ENCODE peak calls at places on chromosomes 16 and 17, in eight cellular contexts. One of them, this sample, is unnamed.
A peak's percentile ranks its signal among the peaks of the same experiment; 100 is the strongest.

GRCh38 chr17:66398617-66399016 is 96.2 kb downstream of the PRKCA start:
- DNase-seq in AG09309: no peak
- DNase-seq in fibroblast of lung: no peak
- DNase-seq in mammary epithelial cell: no peak
- DNase-seq in bronchial epithelial cell: no peak
- DNase-seq in fibroblast of mammary gland: no peak
- DNase-seq in tibial nerve: no peak
- DNase-seq in PC-9: no peak
- DNase-seq in this sample: no peak

GRCh38 chr17:6508519-6509294 is 47.6 kb downstream of the PITPNM3 start:
- DNase-seq in AG09309: no peak
- DNase-seq in fibroblast of lung: no peak
- DNase-seq in mammary epithelial cell: no peak
- DNase-seq in bronchial epithelial cell: no peak
- DNase-seq in fibroblast of mammary gland: no peak
- DNase-seq in tibial nerve: no peak
- DNase-seq in PC-9: no peak
- DNase-seq in this sample: no peak

GRCh38 chr16:16992986-16993783 is 477.6 kb downstream of the XYLT1 start:
- DNase-seq in AG09309: no peak
- DNase-seq in fibroblast of lung: no peak
- DNase-seq in mammary epithelial cell: no peak
- DNase-seq in bronchial epithelial cell: no peak
- DNase-seq in fibroblast of mammary gland: no peak
- DNase-seq in tibial nerve: no peak
- DNase-seq in PC-9: no peak
- DNase-seq in this sample: no peak

GRCh38 chr17:33039874-33040273 is 48.2 kb downstream of the SPACA3 start:
- DNase-seq in AG09309: peak; percentile 27
- DNase-seq in fibroblast of lung: peak; percentile 81
- DNase-seq in mammary epithelial cell: peak; percentile 90
- DNase-seq in bronchial epithelial cell: peak; percentile 88
- DNase-seq in fibroblast of mammary gland: peak; percentile 88
- DNase-seq in tibial nerve: no peak
- DNase-seq in PC-9: no peak
- DNase-seq in this sample: peak; percentile 42

GRCh38 chr17:66715745-66716156 is 119.2 kb upstream of the CACNG5 start:
- DNase-seq in AG09309: peak; percentile 21
- DNase-seq in fibroblast of lung: peak; percentile 61
- DNase-seq in mammary epithelial cell: peak; percentile 61
- DNase-seq in bronchial epithelial cell: peak; percentile 77
- DNase-seq in fibroblast of mammary gland: peak; percentile 70
- DNase-seq in tibial nerve: peak; percentile 27
- DNase-seq in PC-9: peak; percentile 14
- DNase-seq in this sample: peak; percentile 57

GRCh38 chr16:68640972-68641371 is 4.1 kb upstream of the CDH3 start:
- DNase-seq in AG09309: no peak
- DNase-seq in fibroblast of lung: peak; percentile 80
- DNase-seq in mammary epithelial cell: peak; percentile 84
- DNase-seq in bronchial epithelial cell: peak; percentile 88
- DNase-seq in fibroblast of mammary gland: no peak
- DNase-seq in tibial nerve: no peak
- DNase-seq in PC-9: peak; percentile 51
- DNase-seq in this sample: no peak

GRCh38 chr17:75899353-75899752 is 2.6 kb upstream of the TRIM65 start:
- DNase-seq in AG09309: no peak
- DNase-seq in fibroblast of lung: no peak
- DNase-seq in mammary epithelial cell: no peak
- DNase-seq in bronchial epithelial cell: no peak
- DNase-seq in fibroblast of mammary gland: no peak
- DNase-seq in tibial nerve: no peak
- DNase-seq in PC-9: no peak
- DNase-seq in this sample: no peak

GRCh38 chr17:557371-557770 is 157.3 kb downstream of the VPS53 start:
- DNase-seq in AG09309: no peak
- DNase-seq in fibroblast of lung: peak; percentile 63
- DNase-seq in mammary epithelial cell: no peak
- DNase-seq in bronchial epithelial cell: peak; percentile 17
- DNase-seq in fibroblast of mammary gland: peak; percentile 59
- DNase-seq in tibial nerve: no peak
- DNase-seq in PC-9: no peak
- DNase-seq in this sample: no peak

GRCh38 chr17:62656446-62656845 is 29.0 kb downstream of the MRC2 start:
- DNase-seq in AG09309: no peak
- DNase-seq in fibroblast of lung: no peak
- DNase-seq in mammary epithelial cell: no peak
- DNase-seq in bronchial epithelial cell: no peak
- DNase-seq in fibroblast of mammary gland: no peak
- DNase-seq in tibial nerve: no peak
- DNase-seq in PC-9: no peak
- DNase-seq in this sample: no peak

GRCh38 chr16:84329849-84330684 is 35.4 kb downstream of the WFDC1 start:
- DNase-seq in AG09309: no peak
- DNase-seq in fibroblast of lung: no peak
- DNase-seq in mammary epithelial cell: no peak
- DNase-seq in bronchial epithelial cell: no peak
- DNase-seq in fibroblast of mammary gland: no peak
- DNase-seq in tibial nerve: no peak
- DNase-seq in PC-9: no peak
- DNase-seq in this sample: no peak

GRCh38 chr16:84329016-84329415 is 34.3 kb downstream of the WFDC1 start:
- DNase-seq in AG09309: no peak
- DNase-seq in fibroblast of lung: no peak
- DNase-seq in mammary epithelial cell: no peak
- DNase-seq in bronchial epithelial cell: no peak
- DNase-seq in fibroblast of mammary gland: no peak
- DNase-seq in tibial nerve: no peak
- DNase-seq in PC-9: no peak
- DNase-seq in this sample: no peak

GRCh38 chr16:84330685-84331050 is 36.0 kb downstream of the WFDC1 start:
- DNase-seq in AG09309: no peak
- DNase-seq in fibroblast of lung: no peak
- DNase-seq in mammary epithelial cell: no peak
- DNase-seq in bronchial epithelial cell: no peak
- DNase-seq in fibroblast of mammary gland: no peak
- DNase-seq in tibial nerve: no peak
- DNase-seq in PC-9: no peak
- DNase-seq in this sample: no peak

GRCh38 chr16:84326545-84326944 is 31.9 kb downstream of the WFDC1 start:
- DNase-seq in AG09309: no peak
- DNase-seq in fibroblast of lung: no peak
- DNase-seq in mammary epithelial cell: no peak
- DNase-seq in bronchial epithelial cell: no peak
- DNase-seq in fibroblast of mammary gland: no peak
- DNase-seq in tibial nerve: no peak
- DNase-seq in PC-9: no peak
- DNase-seq in this sample: no peak

DNA sequence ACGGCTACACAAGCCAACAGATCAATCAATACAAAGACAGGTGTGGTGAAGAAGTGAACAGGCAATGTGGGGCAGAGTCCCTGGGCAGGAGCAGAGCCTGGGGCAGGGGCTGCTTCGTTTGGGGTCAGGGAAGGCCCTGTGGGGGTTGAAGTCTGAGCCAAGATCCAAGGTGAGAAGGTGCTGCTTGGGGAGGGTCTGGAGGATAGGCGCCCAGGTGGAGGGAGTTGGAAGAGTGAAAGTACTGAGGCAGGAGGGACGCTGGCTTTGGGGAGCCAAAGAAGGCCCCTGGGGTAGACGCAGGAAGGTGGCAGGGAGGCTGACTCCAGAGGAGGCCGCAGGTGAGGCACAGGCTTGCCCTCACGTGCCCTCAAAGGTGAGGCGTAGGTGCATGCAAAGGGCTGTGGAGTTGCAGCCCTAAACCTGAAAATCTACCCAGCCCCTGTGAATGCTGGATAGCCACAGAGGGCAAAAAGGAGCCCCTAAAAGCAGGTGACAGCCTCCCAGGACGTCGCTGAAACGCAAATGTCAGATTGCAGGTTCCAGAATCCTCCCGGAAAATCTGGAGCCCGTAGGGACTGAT is 33.3 kb downstream of the WFDC1 start:
- DNase-seq in AG09309: no peak
- DNase-seq in fibroblast of lung: no peak
- DNase-seq in mammary epithelial cell: no peak
- DNase-seq in bronchial epithelial cell: no peak
- DNase-seq in fibroblast of mammary gland: no peak
- DNase-seq in tibial nerve: no peak
- DNase-seq in PC-9: no peak
- DNase-seq in this sample: no peak
- TF ChIP-seq CTCF in AG09309: no peak
- TF ChIP-seq CTCF in fibroblast of lung: no peak
- TF ChIP-seq CTCF in mammary epithelial cell: no peak
- TF ChIP-seq CTCF in bronchial epithelial cell: no peak
- TF ChIP-seq CTCF in fibroblast of mammary gland: no peak
- TF ChIP-seq CTCF in tibial nerve: no peak
- TF ChIP-seq CTCF in PC-9: no peak
- TF ChIP-seq CTCF in this sample: no peak

DNA sequence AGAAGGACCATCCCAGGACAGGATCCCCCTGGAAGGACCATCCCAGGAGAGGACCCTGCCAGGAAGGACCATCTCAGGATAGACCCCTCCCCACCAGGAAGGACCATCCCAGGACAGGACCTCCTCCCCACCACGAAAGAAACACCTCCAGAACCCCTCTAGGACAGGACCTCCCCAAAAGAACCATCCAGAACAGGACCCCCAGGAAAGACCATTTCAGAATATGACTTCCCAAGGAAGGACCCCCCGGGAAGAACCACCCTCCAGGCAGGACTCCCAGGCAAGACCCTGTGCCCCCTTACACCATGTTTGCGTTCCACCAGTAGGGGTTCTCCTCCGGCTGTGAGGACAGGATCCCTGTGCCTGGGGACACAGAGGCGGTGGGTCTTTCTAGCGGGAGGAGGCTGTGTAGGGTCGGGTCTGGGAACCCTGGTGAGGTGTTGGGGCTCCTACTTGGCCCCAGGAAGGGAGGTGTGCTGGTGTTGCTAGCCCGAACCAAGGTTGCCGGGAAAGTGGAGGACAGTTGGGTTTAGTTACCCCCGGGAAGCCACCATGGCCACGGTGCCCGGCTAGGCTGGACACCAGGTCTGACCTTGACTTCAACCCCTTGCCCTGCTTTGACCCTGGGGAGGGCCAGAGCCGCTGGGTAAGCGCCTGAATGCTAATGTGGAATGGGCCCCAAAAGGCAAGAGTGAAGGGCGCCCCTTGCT is 2.2 kb downstream of the NOTUM start:
- DNase-seq in AG09309: no peak
- DNase-seq in fibroblast of lung: no peak
- DNase-seq in mammary epithelial cell: no peak
- DNase-seq in bronchial epithelial cell: no peak
- DNase-seq in fibroblast of mammary gland: no peak
- DNase-seq in tibial nerve: no peak
- DNase-seq in PC-9: no peak
- DNase-seq in this sample: no peak
- H3K4me3 ChIP-seq in AG09309: no peak overlapping the region
- H3K4me3 ChIP-seq in fibroblast of lung: no peak overlapping the region
- H3K4me3 ChIP-seq in mammary epithelial cell: no peak overlapping the region
- H3K4me3 ChIP-seq in bronchial epithelial cell: no peak overlapping the region
- H3K4me3 ChIP-seq in fibroblast of mammary gland: no peak overlapping the region
- H3K4me3 ChIP-seq in tibial nerve: no peak overlapping the region
- H3K4me3 ChIP-seq in PC-9: no peak overlapping the region
- H3K4me3 ChIP-seq in this sample: no peak overlapping the region

GRCh38 chr17:2418572-2418971 is 17.7 kb upstream of the MNT start:
- DNase-seq in AG09309: no peak
- DNase-seq in fibroblast of lung: no peak
- DNase-seq in mammary epithelial cell: no peak
- DNase-seq in bronchial epithelial cell: no peak
- DNase-seq in fibroblast of mammary gland: no peak
- DNase-seq in tibial nerve: no peak
- DNase-seq in PC-9: no peak
- DNase-seq in this sample: no peak

GRCh38 chr17:2423271-2423670 is 22.4 kb upstream of the MNT start:
- DNase-seq in AG09309: no peak
- DNase-seq in fibroblast of lung: no peak
- DNase-seq in mammary epithelial cell: peak; percentile 97
- DNase-seq in bronchial epithelial cell: peak; percentile 100
- DNase-seq in fibroblast of mammary gland: no peak
- DNase-seq in tibial nerve: no peak
- DNase-seq in PC-9: no peak
- DNase-seq in this sample: no peak

GRCh38 chr17:2420131-2420530 is 19.3 kb upstream of the MNT start:
- DNase-seq in AG09309: no peak
- DNase-seq in fibroblast of lung: no peak
- DNase-seq in mammary epithelial cell: no peak
- DNase-seq in bronchial epithelial cell: no peak
- DNase-seq in fibroblast of mammary gland: no peak
- DNase-seq in tibial nerve: no peak
- DNase-seq in PC-9: no peak
- DNase-seq in this sample: no peak

GRCh38 chr17:2419526-2419925 is 18.7 kb upstream of the MNT start:
- DNase-seq in AG09309: no peak
- DNase-seq in fibroblast of lung: no peak
- DNase-seq in mammary epithelial cell: no peak
- DNase-seq in bronchial epithelial cell: no peak
- DNase-seq in fibroblast of mammary gland: peak; percentile 31
- DNase-seq in tibial nerve: no peak
- DNase-seq in PC-9: no peak
- DNase-seq in this sample: no peak

DNA sequence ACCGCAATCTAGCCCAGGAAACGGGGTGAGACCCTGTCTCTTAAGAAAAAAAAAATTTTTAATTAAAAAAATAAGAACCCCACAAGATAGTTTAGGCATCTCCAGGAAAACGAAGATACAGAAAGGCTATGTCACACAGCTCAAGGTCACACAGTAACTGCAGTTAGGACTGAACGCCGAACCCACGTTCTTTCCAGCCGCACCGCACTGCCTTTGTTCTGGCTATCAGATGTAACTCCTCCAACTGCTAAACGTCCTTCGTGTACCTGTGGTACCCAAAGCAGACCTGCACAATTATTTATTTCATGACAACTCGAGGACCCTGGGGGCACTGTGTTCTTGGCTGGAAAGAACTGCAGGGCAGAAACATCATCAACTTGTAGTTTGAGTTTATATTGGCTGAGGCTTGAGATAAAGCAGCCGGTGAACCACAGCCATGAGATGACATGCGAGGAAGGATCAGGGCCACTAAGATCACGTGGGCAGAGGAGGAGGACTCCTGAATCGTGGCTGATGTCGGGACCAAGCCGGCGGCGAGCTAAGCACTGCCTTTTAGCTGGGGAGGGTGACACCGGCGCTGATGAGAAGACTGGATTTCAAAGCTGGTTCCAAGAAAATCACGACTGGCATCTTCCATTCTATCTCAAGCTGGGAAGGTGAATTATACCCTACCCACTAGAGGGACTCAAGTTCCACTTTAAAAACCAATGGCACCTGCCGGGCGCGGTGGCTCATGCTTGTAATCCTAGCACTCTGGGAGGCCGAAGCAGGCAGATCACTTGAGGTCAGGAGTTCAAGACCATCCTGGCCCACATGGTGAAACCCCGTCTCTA is 20.7 kb upstream of the MNT start:
- DNase-seq in AG09309: no peak
- DNase-seq in fibroblast of lung: no peak
- DNase-seq in mammary epithelial cell: peak; percentile 25
- DNase-seq in bronchial epithelial cell: no peak
- DNase-seq in fibroblast of mammary gland: peak; percentile 33
- DNase-seq in tibial nerve: no peak
- DNase-seq in PC-9: peak; percentile 21
- DNase-seq in this sample: no peak
- TF ChIP-seq CTCF in AG09309: peak; percentile 15
- TF ChIP-seq CTCF in fibroblast of lung: peak; percentile 15
- TF ChIP-seq CTCF in mammary epithelial cell: peak; percentile 28
- TF ChIP-seq CTCF in bronchial epithelial cell: peak; percentile 43
- TF ChIP-seq CTCF in fibroblast of mammary gland: peak; percentile 17
- TF ChIP-seq CTCF in tibial nerve: no peak
- TF ChIP-seq CTCF in PC-9: peak; percentile 41
- TF ChIP-seq CTCF in this sample: peak; percentile 4

GRCh38 chr17:50273654-50274040 is 619 bp upstream of the TMEM92 start:
- DNase-seq in AG09309: no peak
- DNase-seq in fibroblast of lung: no peak
- DNase-seq in mammary epithelial cell: no peak
- DNase-seq in bronchial epithelial cell: no peak
- DNase-seq in fibroblast of mammary gland: no peak
- DNase-seq in tibial nerve: no peak
- DNase-seq in PC-9: no peak
- DNase-seq in this sample: no peak
- H3K4me3 ChIP-seq in AG09309: peak overlapping the region; percentile 64
- H3K4me3 ChIP-seq in fibroblast of lung: no peak overlapping the region
- H3K4me3 ChIP-seq in mammary epithelial cell: no peak overlapping the region
- H3K4me3 ChIP-seq in bronchial epithelial cell: peak overlapping the region; percentile 58
- H3K4me3 ChIP-seq in fibroblast of mammary gland: peak overlapping the region; percentile 47
- H3K4me3 ChIP-seq in tibial nerve: no peak overlapping the region
- H3K4me3 ChIP-seq in PC-9: peak overlapping the region; percentile 51
- H3K4me3 ChIP-seq in this sample: no peak overlapping the region

This sample was measured in HFF-Myc.